ENCODE peak calls at places on chromosomes 7 and 10, in eight cellular contexts. One of them, this sample, is unnamed.

GRCh38 chr7:88150018-88150417 is 69.8 kb downstream of the SRI start:
- DNase-seq in NCI-H345: no peak
- DNase-seq in NCI-H2171 treated with DMSO at 0.1 percent for 48 hours: no peak
- DNase-seq in EL: no peak
- DNase-seq in effector memory CD8-positive, alpha-beta T cell: no peak
- DNase-seq in T-helper 2 cell: no peak
- DNase-seq in GM13976: no peak
- DNase-seq in ureter: no peak
- DNase-seq in this sample: no peak

GRCh38 chr7:55026867-55027490 is 8.2 kb downstream of the EGFR start:
- DNase-seq in NCI-H2171 treated with DMSO at 0.1 percent for 48 hours: no peak
- DNase-seq in EL: peak
- DNase-seq in effector memory CD8-positive, alpha-beta T cell: no peak
- DNase-seq in T-helper 2 cell: no peak
- DNase-seq in NCI-H345: no peak
- DNase-seq in GM13976: no peak
- DNase-seq in ureter: no peak
- DNase-seq in this sample: no peak

GRCh38 chr10:97278491-97278989 is 13.9 kb downstream of the ARHGAP19 start:
- DNase-seq in ureter: no peak
- DNase-seq in EL: peak
- DNase-seq in NCI-H345: peak
- DNase-seq in effector memory CD8-positive, alpha-beta T cell: no peak
- DNase-seq in NCI-H2171 treated with DMSO at 0.1 percent for 48 hours: peak
- DNase-seq in GM13976: peak
- DNase-seq in T-helper 2 cell: peak
- DNase-seq in this sample: no peak

GRCh38 chr10:51302316-51302715 is 228.0 kb downstream of the PRKG1 start:
- DNase-seq in effector memory CD8-positive, alpha-beta T cell: no peak
- DNase-seq in T-helper 2 cell: no peak
- DNase-seq in NCI-H2171 treated with DMSO at 0.1 percent for 48 hours: no peak
- DNase-seq in GM13976: no peak
- DNase-seq in EL: peak
- DNase-seq in ureter: no peak
- DNase-seq in NCI-H345: no peak
- DNase-seq in this sample: no peak

GRCh38 chr7:139798221-139798620 is 20.4 kb upstream of the HIPK2 start:
- DNase-seq in NCI-H345: no peak
- DNase-seq in NCI-H2171 treated with DMSO at 0.1 percent for 48 hours: peak
- DNase-seq in GM13976: peak
- DNase-seq in T-helper 2 cell: peak
- DNase-seq in ureter: no peak
- DNase-seq in EL: no peak
- DNase-seq in effector memory CD8-positive, alpha-beta T cell: no peak
- DNase-seq in this sample: no peak

GRCh38 chr10:26739087-26739631 is 41.7 kb downstream of the PDSS1 start:
- DNase-seq in GM13976: no peak
- DNase-seq in T-helper 2 cell: peak
- DNase-seq in ureter: no peak
- DNase-seq in NCI-H345: peak
- DNase-seq in NCI-H2171 treated with DMSO at 0.1 percent for 48 hours: no peak
- DNase-seq in EL: no peak
- DNase-seq in effector memory CD8-positive, alpha-beta T cell: no peak
- DNase-seq in this sample: peak

GRCh38 chr10:67609996-67610793 is 85.8 kb downstream of the CTNNA3 start:
- DNase-seq in EL: peak
- DNase-seq in GM13976: no peak
- DNase-seq in NCI-H2171 treated with DMSO at 0.1 percent for 48 hours: no peak
- DNase-seq in T-helper 2 cell: no peak
- DNase-seq in effector memory CD8-positive, alpha-beta T cell: no peak
- DNase-seq in NCI-H345: no peak
- DNase-seq in ureter: no peak
- DNase-seq in this sample: no peak

GRCh38 chr10:111100198-111100597 is 23.4 kb downstream of the ADRA2A start:
- DNase-seq in NCI-H345: no peak
- DNase-seq in EL: no peak
- DNase-seq in effector memory CD8-positive, alpha-beta T cell: no peak
- DNase-seq in GM13976: no peak
- DNase-seq in NCI-H2171 treated with DMSO at 0.1 percent for 48 hours: no peak
- DNase-seq in T-helper 2 cell: no peak
- DNase-seq in ureter: no peak
- DNase-seq in this sample: no peak

GRCh38 chr10:89241491-89242339 is 9.9 kb downstream of the LIPA start:
- DNase-seq in NCI-H2171 treated with DMSO at 0.1 percent for 48 hours: no peak
- DNase-seq in NCI-H345: no peak
- DNase-seq in effector memory CD8-positive, alpha-beta T cell: no peak
- DNase-seq in GM13976: peak
- DNase-seq in EL: no peak
- DNase-seq in T-helper 2 cell: no peak
- DNase-seq in ureter: no peak
- DNase-seq in this sample: no peak

GRCh38 chr10:3838723-3839437 is 53.9 kb upstream of the KLF6 start:
- DNase-seq in effector memory CD8-positive, alpha-beta T cell: no peak
- DNase-seq in NCI-H2171 treated with DMSO at 0.1 percent for 48 hours: no peak
- DNase-seq in NCI-H345: no peak
- DNase-seq in ureter: no peak
- DNase-seq in GM13976: no peak
- DNase-seq in T-helper 2 cell: no peak
- DNase-seq in EL: no peak
- DNase-seq in this sample: no peak

GRCh38 chr10:25506821-25507335 is 332.1 kb downstream of the GPR158 start:
- DNase-seq in NCI-H2171 treated with DMSO at 0.1 percent for 48 hours: no peak
- DNase-seq in ureter: no peak
- DNase-seq in EL: no peak
- DNase-seq in effector memory CD8-positive, alpha-beta T cell: no peak
- DNase-seq in T-helper 2 cell: no peak
- DNase-seq in NCI-H345: no peak
- DNase-seq in GM13976: no peak
- DNase-seq in this sample: no peak

GRCh38 chr10:71975087-71975890 is 11.1 kb downstream of the CHST3 start:
- DNase-seq in NCI-H2171 treated with DMSO at 0.1 percent for 48 hours: no peak
- DNase-seq in NCI-H345: no peak
- DNase-seq in EL: no peak
- DNase-seq in GM13976: peak
- DNase-seq in effector memory CD8-positive, alpha-beta T cell: no peak
- DNase-seq in T-helper 2 cell: no peak
- DNase-seq in ureter: no peak
- DNase-seq in this sample: no peak

GRCh38 chr7:10239643-10240345 is 733.9 kb upstream of the PHF14 start:
- DNase-seq in effector memory CD8-positive, alpha-beta T cell: no peak
- DNase-seq in ureter: no peak
- DNase-seq in EL: no peak
- DNase-seq in GM13976: no peak
- DNase-seq in T-helper 2 cell: no peak
- DNase-seq in NCI-H2171 treated with DMSO at 0.1 percent for 48 hours: no peak
- DNase-seq in NCI-H345: peak
- DNase-seq in this sample: no peak

GRCh38 chr10:71201921-71202713 is 10.3 kb upstream of the UNC5B start:
- DNase-seq in GM13976: no peak
- DNase-seq in NCI-H345: no peak
- DNase-seq in NCI-H2171 treated with DMSO at 0.1 percent for 48 hours: no peak
- DNase-seq in EL: no peak
- DNase-seq in ureter: no peak
- DNase-seq in T-helper 2 cell: no peak
- DNase-seq in effector memory CD8-positive, alpha-beta T cell: no peak
- DNase-seq in this sample: no peak

GRCh38 chr7:43926193-43927043 is at the start of gene UBE2D4:
- DNase-seq in GM13976: peak
- DNase-seq in EL: peak
- DNase-seq in effector memory CD8-positive, alpha-beta T cell: peak
- DNase-seq in NCI-H2171 treated with DMSO at 0.1 percent for 48 hours: peak
- DNase-seq in T-helper 2 cell: peak
- DNase-seq in NCI-H345: peak
- DNase-seq in ureter: peak
- DNase-seq in this sample: peak

GRCh38 chr7:32941181-32941995 is 15.9 kb upstream of the FKBP9 start:
- DNase-seq in NCI-H345: peak
- DNase-seq in ureter: no peak
- DNase-seq in effector memory CD8-positive, alpha-beta T cell: no peak
- DNase-seq in NCI-H2171 treated with DMSO at 0.1 percent for 48 hours: no peak
- DNase-seq in GM13976: no peak
- DNase-seq in EL: peak
- DNase-seq in T-helper 2 cell: no peak
- DNase-seq in this sample: no peak

GRCh38 chr7:90625562-90625961 is 29.4 kb downstream of the CDK14 start:
- DNase-seq in ureter: no peak
- DNase-seq in T-helper 2 cell: no peak
- DNase-seq in NCI-H345: peak
- DNase-seq in GM13976: no peak
- DNase-seq in EL: peak
- DNase-seq in effector memory CD8-positive, alpha-beta T cell: no peak
- DNase-seq in NCI-H2171 treated with DMSO at 0.1 percent for 48 hours: peak
- DNase-seq in this sample: no peak

GRCh38 chr7:101565601-101566209 is 63.4 kb downstream of the MYL10 start:
- DNase-seq in EL: no peak
- DNase-seq in T-helper 2 cell: no peak
- DNase-seq in NCI-H2171 treated with DMSO at 0.1 percent for 48 hours: no peak
- DNase-seq in NCI-H345: no peak
- DNase-seq in effector memory CD8-positive, alpha-beta T cell: no peak
- DNase-seq in ureter: no peak
- DNase-seq in GM13976: peak
- DNase-seq in this sample: no peak

GRCh38 chr10:71476249-71477011 is 79.7 kb downstream of the CDH23 start:
- DNase-seq in T-helper 2 cell: no peak
- DNase-seq in ureter: peak
- DNase-seq in NCI-H2171 treated with DMSO at 0.1 percent for 48 hours: no peak
- DNase-seq in effector memory CD8-positive, alpha-beta T cell: no peak
- DNase-seq in NCI-H345: no peak
- DNase-seq in GM13976: no peak
- DNase-seq in EL: no peak
- DNase-seq in this sample: no peak

GRCh38 chr7:141072548-141073172 is 1.2 kb upstream of the TMEM178B start:
- DNase-seq in EL: peak
- DNase-seq in NCI-H2171 treated with DMSO at 0.1 percent for 48 hours: peak
- DNase-seq in NCI-H345: peak
- DNase-seq in T-helper 2 cell: peak
- DNase-seq in ureter: peak
- DNase-seq in GM13976: no peak
- DNase-seq in effector memory CD8-positive, alpha-beta T cell: no peak
- DNase-seq in this sample: peak

GRCh38 chr7:128911441-128912031 is 1.0 kb upstream of the KCP start:
- DNase-seq in effector memory CD8-positive, alpha-beta T cell: no peak
- DNase-seq in T-helper 2 cell: no peak
- DNase-seq in GM13976: no peak
- DNase-seq in NCI-H345: no peak
- DNase-seq in EL: no peak
- DNase-seq in NCI-H2171 treated with DMSO at 0.1 percent for 48 hours: no peak
- DNase-seq in ureter: no peak
- DNase-seq in this sample: no peak

GRCh38 chr10:119441921-119442757 is 100.4 kb downstream of the RGS10 start:
- DNase-seq in GM13976: no peak
- DNase-seq in NCI-H2171 treated with DMSO at 0.1 percent for 48 hours: no peak
- DNase-seq in NCI-H345: no peak
- DNase-seq in ureter: no peak
- DNase-seq in T-helper 2 cell: no peak
- DNase-seq in EL: no peak
- DNase-seq in effector memory CD8-positive, alpha-beta T cell: no peak
- DNase-seq in this sample: no peak

This sample was measured in stimulated activated naive B cell treated with anti-CD40 and anti-IgM and Interleukin-4, amounts not matched to agents 10 μg/mL and 1 μg/mL and 100 μg/mL, for 72 hours.